ENCODE peak calls at places on chromosomes 6 and 20, in five cellular contexts. One of them, this sample, is unnamed.

GRCh38 chr20:34112600-34113061 is 588 bp upstream of the EIF2S2 start:
- DNase-seq in activated T-cell treated with anti-CD3 and anti-CD28 coated beads for 24 hours: no peak
- DNase-seq in left ventricle myocardium inferior: no peak
- DNase-seq in progenitor cell of endocrine pancreas: peak
- DNase-seq in fibroblast of gingiva: peak
- DNase-seq in this sample: no peak

GRCh38 chr6:152318278-152318677 is 318.9 kb downstream of the SYNE1 start:
- DNase-seq in progenitor cell of endocrine pancreas: no peak
- DNase-seq in fibroblast of gingiva: no peak
- DNase-seq in left ventricle myocardium inferior: no peak
- DNase-seq in activated T-cell treated with anti-CD3 and anti-CD28 coated beads for 24 hours: no peak
- DNase-seq in this sample: no peak

GRCh38 chr6:106901062-106901461 is 73.5 kb downstream of the CD24 start:
- DNase-seq in activated T-cell treated with anti-CD3 and anti-CD28 coated beads for 24 hours: no peak
- DNase-seq in fibroblast of gingiva: no peak
- DNase-seq in progenitor cell of endocrine pancreas: no peak
- DNase-seq in left ventricle myocardium inferior: no peak
- DNase-seq in this sample: no peak

GRCh38 chr20:23228912-23229311 is 121.7 kb upstream of the NXT1 start:
- DNase-seq in activated T-cell treated with anti-CD3 and anti-CD28 coated beads for 24 hours: no peak
- DNase-seq in fibroblast of gingiva: peak
- DNase-seq in left ventricle myocardium inferior: no peak
- DNase-seq in progenitor cell of endocrine pancreas: no peak
- DNase-seq in this sample: no peak

GRCh38 chr6:118391086-118391485 is 157.0 kb upstream of the PLN start:
- DNase-seq in progenitor cell of endocrine pancreas: no peak
- DNase-seq in left ventricle myocardium inferior: no peak
- DNase-seq in activated T-cell treated with anti-CD3 and anti-CD28 coated beads for 24 hours: no peak
- DNase-seq in fibroblast of gingiva: peak
- DNase-seq in this sample: no peak

GRCh38 chr6:105199711-105200110 is 19.9 kb upstream of the POPDC3 start:
- DNase-seq in progenitor cell of endocrine pancreas: no peak
- DNase-seq in activated T-cell treated with anti-CD3 and anti-CD28 coated beads for 24 hours: no peak
- DNase-seq in fibroblast of gingiva: no peak
- DNase-seq in left ventricle myocardium inferior: peak
- DNase-seq in this sample: no peak

GRCh38 chr20:19757487-19757972 is 528 bp upstream of the RIN2 start:
- DNase-seq in left ventricle myocardium inferior: peak
- DNase-seq in activated T-cell treated with anti-CD3 and anti-CD28 coated beads for 24 hours: no peak
- DNase-seq in progenitor cell of endocrine pancreas: peak
- DNase-seq in fibroblast of gingiva: peak
- DNase-seq in this sample: no peak

GRCh38 chr20:17525650-17526049 is 5.5 kb downstream of the BFSP1 start:
- DNase-seq in activated T-cell treated with anti-CD3 and anti-CD28 coated beads for 24 hours: no peak
- DNase-seq in fibroblast of gingiva: no peak
- DNase-seq in left ventricle myocardium inferior: no peak
- DNase-seq in progenitor cell of endocrine pancreas: no peak
- DNase-seq in this sample: no peak

GRCh38 chr20:41187668-41188067 is 50.3 kb downstream of the PLCG1 start:
- DNase-seq in left ventricle myocardium inferior: no peak
- DNase-seq in activated T-cell treated with anti-CD3 and anti-CD28 coated beads for 24 hours: no peak
- DNase-seq in fibroblast of gingiva: no peak
- DNase-seq in progenitor cell of endocrine pancreas: no peak
- DNase-seq in this sample: no peak

GRCh38 chr6:152846825-152847224 is 96.2 kb downstream of the VIP start:
- DNase-seq in left ventricle myocardium inferior: no peak
- DNase-seq in activated T-cell treated with anti-CD3 and anti-CD28 coated beads for 24 hours: no peak
- DNase-seq in progenitor cell of endocrine pancreas: no peak
- DNase-seq in fibroblast of gingiva: no peak
- DNase-seq in this sample: no peak

GRCh38 chr6:17281100-17281496 is at the start of gene RBM24:
- DNase-seq in fibroblast of gingiva: peak
- DNase-seq in progenitor cell of endocrine pancreas: peak
- DNase-seq in activated T-cell treated with anti-CD3 and anti-CD28 coated beads for 24 hours: no peak
- DNase-seq in left ventricle myocardium inferior: peak
- DNase-seq in this sample: peak

GRCh38 chr6:169723991-169724553 is at the start of gene PHF10:
- DNase-seq in activated T-cell treated with anti-CD3 and anti-CD28 coated beads for 24 hours: peak
- DNase-seq in progenitor cell of endocrine pancreas: peak
- DNase-seq in left ventricle myocardium inferior: peak
- DNase-seq in fibroblast of gingiva: peak
- DNase-seq in this sample: peak

GRCh38 chr6:7991992-7992815 is 72.0 kb downstream of the BLOC1S5 start:
- DNase-seq in left ventricle myocardium inferior: peak
- DNase-seq in activated T-cell treated with anti-CD3 and anti-CD28 coated beads for 24 hours: no peak
- DNase-seq in fibroblast of gingiva: peak
- DNase-seq in progenitor cell of endocrine pancreas: no peak
- DNase-seq in this sample: no peak

GRCh38 chr6:31350973-31351733 is 5.8 kb downstream of the HLA-B start:
- DNase-seq in progenitor cell of endocrine pancreas: no peak
- DNase-seq in activated T-cell treated with anti-CD3 and anti-CD28 coated beads for 24 hours: no peak
- DNase-seq in left ventricle myocardium inferior: no peak
- DNase-seq in fibroblast of gingiva: no peak
- DNase-seq in this sample: no peak

GRCh38 chr6:152598858-152599537 is 38.2 kb downstream of the SYNE1 start:
- DNase-seq in left ventricle myocardium inferior: no peak
- DNase-seq in activated T-cell treated with anti-CD3 and anti-CD28 coated beads for 24 hours: no peak
- DNase-seq in fibroblast of gingiva: peak
- DNase-seq in progenitor cell of endocrine pancreas: no peak
- DNase-seq in this sample: no peak

GRCh38 chr20:16115891-16116577 is 457.2 kb downstream of the KIF16B start:
- DNase-seq in activated T-cell treated with anti-CD3 and anti-CD28 coated beads for 24 hours: no peak
- DNase-seq in progenitor cell of endocrine pancreas: no peak
- DNase-seq in fibroblast of gingiva: no peak
- DNase-seq in left ventricle myocardium inferior: peak
- DNase-seq in this sample: no peak

GRCh38 chr20:48812600-48813445 is 15.0 kb downstream of the PREX1 start:
- DNase-seq in activated T-cell treated with anti-CD3 and anti-CD28 coated beads for 24 hours: no peak
- DNase-seq in progenitor cell of endocrine pancreas: no peak
- DNase-seq in left ventricle myocardium inferior: no peak
- DNase-seq in fibroblast of gingiva: no peak
- DNase-seq in this sample: no peak

GRCh38 chr6:20610636-20611200 is 76.5 kb downstream of the CDKAL1 start:
- DNase-seq in progenitor cell of endocrine pancreas: no peak
- DNase-seq in left ventricle myocardium inferior: no peak
- DNase-seq in activated T-cell treated with anti-CD3 and anti-CD28 coated beads for 24 hours: no peak
- DNase-seq in fibroblast of gingiva: peak
- DNase-seq in this sample: no peak

GRCh38 chr6:37624121-37624520 is 73.6 kb downstream of the MDGA1 start:
- DNase-seq in activated T-cell treated with anti-CD3 and anti-CD28 coated beads for 24 hours: no peak
- DNase-seq in progenitor cell of endocrine pancreas: no peak
- DNase-seq in left ventricle myocardium inferior: no peak
- DNase-seq in fibroblast of gingiva: no peak
- DNase-seq in this sample: no peak

GRCh38 chr6:167141667-167142432 is 15.9 kb downstream of the GPR31 start:
- DNase-seq in left ventricle myocardium inferior: peak
- DNase-seq in fibroblast of gingiva: no peak
- DNase-seq in progenitor cell of endocrine pancreas: peak
- DNase-seq in activated T-cell treated with anti-CD3 and anti-CD28 coated beads for 24 hours: peak
- DNase-seq in this sample: peak

GRCh38 chr20:49928411-49929141 is 7.6 kb upstream of the RNF114 start:
- DNase-seq in activated T-cell treated with anti-CD3 and anti-CD28 coated beads for 24 hours: peak
- DNase-seq in left ventricle myocardium inferior: peak
- DNase-seq in progenitor cell of endocrine pancreas: peak
- DNase-seq in fibroblast of gingiva: peak
- DNase-seq in this sample: peak

GRCh38 chr6:125310994-125311649 is 9.4 kb upstream of the HDDC2 start:
- DNase-seq in fibroblast of gingiva: peak
- DNase-seq in activated T-cell treated with anti-CD3 and anti-CD28 coated beads for 24 hours: no peak
- DNase-seq in left ventricle myocardium inferior: no peak
- DNase-seq in progenitor cell of endocrine pancreas: no peak
- DNase-seq in this sample: no peak

GRCh38 chr6:107727096-107727757 is 96.9 kb downstream of the SCML4 start:
- DNase-seq in progenitor cell of endocrine pancreas: no peak
- DNase-seq in left ventricle myocardium inferior: no peak
- DNase-seq in activated T-cell treated with anti-CD3 and anti-CD28 coated beads for 24 hours: no peak
- DNase-seq in fibroblast of gingiva: no peak
- DNase-seq in this sample: no peak

GRCh38 chr6:46510656-46511055 is 19.4 kb upstream of the RCAN2 start:
- DNase-seq in fibroblast of gingiva: peak
- DNase-seq in left ventricle myocardium inferior: no peak
- DNase-seq in progenitor cell of endocrine pancreas: no peak
- DNase-seq in activated T-cell treated with anti-CD3 and anti-CD28 coated beads for 24 hours: no peak
- DNase-seq in this sample: no peak

GRCh38 chr20:33685328-33686007 is 717 bp downstream of the E2F1 start:
- DNase-seq in progenitor cell of endocrine pancreas: peak
- DNase-seq in left ventricle myocardium inferior: no peak
- DNase-seq in activated T-cell treated with anti-CD3 and anti-CD28 coated beads for 24 hours: peak
- DNase-seq in fibroblast of gingiva: no peak
- DNase-seq in this sample: peak

GRCh38 chr20:16472045-16472872 is 101.0 kb downstream of the KIF16B start:
- DNase-seq in fibroblast of gingiva: no peak
- DNase-seq in left ventricle myocardium inferior: no peak
- DNase-seq in progenitor cell of endocrine pancreas: no peak
- DNase-seq in activated T-cell treated with anti-CD3 and anti-CD28 coated beads for 24 hours: no peak
- DNase-seq in this sample: no peak

GRCh38 chr20:48701702-48702101 is 126.1 kb downstream of the PREX1 start:
- DNase-seq in progenitor cell of endocrine pancreas: no peak
- DNase-seq in activated T-cell treated with anti-CD3 and anti-CD28 coated beads for 24 hours: no peak
- DNase-seq in left ventricle myocardium inferior: no peak
- DNase-seq in fibroblast of gingiva: no peak
- DNase-seq in this sample: no peak

GRCh38 chr20:62176866-62177265 is 6.0 kb upstream of the MTG2 start:
- DNase-seq in progenitor cell of endocrine pancreas: no peak
- DNase-seq in fibroblast of gingiva: no peak
- DNase-seq in left ventricle myocardium inferior: no peak
- DNase-seq in activated T-cell treated with anti-CD3 and anti-CD28 coated beads for 24 hours: no peak
- DNase-seq in this sample: no peak

GRCh38 chr6:7979831-7980230 is 69.2 kb upstream of the TXNDC5 start:
- DNase-seq in activated T-cell treated with anti-CD3 and anti-CD28 coated beads for 24 hours: no peak
- DNase-seq in left ventricle myocardium inferior: no peak
- DNase-seq in progenitor cell of endocrine pancreas: no peak
- DNase-seq in fibroblast of gingiva: no peak
- DNase-seq in this sample: no peak

GRCh38 chr6:35084511-35085203 is 56.5 kb downstream of the TCP11 start:
- DNase-seq in progenitor cell of endocrine pancreas: no peak
- DNase-seq in activated T-cell treated with anti-CD3 and anti-CD28 coated beads for 24 hours: no peak
- DNase-seq in fibroblast of gingiva: no peak
- DNase-seq in left ventricle myocardium inferior: no peak
- DNase-seq in this sample: no peak

GRCh38 chr6:22026160-22026678 is 270.6 kb downstream of the PRL start:
- DNase-seq in progenitor cell of endocrine pancreas: no peak
- DNase-seq in left ventricle myocardium inferior: no peak
- DNase-seq in activated T-cell treated with anti-CD3 and anti-CD28 coated beads for 24 hours: no peak
- DNase-seq in fibroblast of gingiva: no peak
- DNase-seq in this sample: no peak

GRCh38 chr20:50191566-50192363 is 1.1 kb downstream of the CEBPB start:
- DNase-seq in fibroblast of gingiva: no peak
- DNase-seq in progenitor cell of endocrine pancreas: peak
- DNase-seq in left ventricle myocardium inferior: peak
- DNase-seq in activated T-cell treated with anti-CD3 and anti-CD28 coated beads for 24 hours: peak
- DNase-seq in this sample: peak

GRCh38 chr6:35707714-35708407 is 19.1 kb upstream of the FKBP5 start:
- DNase-seq in left ventricle myocardium inferior: no peak
- DNase-seq in progenitor cell of endocrine pancreas: no peak
- DNase-seq in fibroblast of gingiva: no peak
- DNase-seq in activated T-cell treated with anti-CD3 and anti-CD28 coated beads for 24 hours: no peak
- DNase-seq in this sample: no peak

GRCh38 chr6:38650207-38650752 is 10.6 kb upstream of the BTBD9 start:
- DNase-seq in activated T-cell treated with anti-CD3 and anti-CD28 coated beads for 24 hours: no peak
- DNase-seq in fibroblast of gingiva: no peak
- DNase-seq in progenitor cell of endocrine pancreas: no peak
- DNase-seq in left ventricle myocardium inferior: no peak
- DNase-seq in this sample: no peak

GRCh38 chr6:131400054-131400781 is 172.8 kb upstream of the ARG1 start:
- DNase-seq in fibroblast of gingiva: peak
- DNase-seq in activated T-cell treated with anti-CD3 and anti-CD28 coated beads for 24 hours: no peak
- DNase-seq in progenitor cell of endocrine pancreas: no peak
- DNase-seq in left ventricle myocardium inferior: no peak
- DNase-seq in this sample: no peak